ENCODE peak calls at places on chromosomes 4 and X, in ten cellular contexts. J is coronary artery; Y is MM.1S; P is tibial artery; K is neural progenitor cell; C is CD8-positive, alpha-beta T cell; T is hepatocyte; M is PC-3; H is body of pancreas; R is RWPE1. B is an unnamed sample.
A peak's percentile ranks its signal among the peaks of the same experiment; 100 is the strongest.

GRCh38 chr4:176611954-176612353 is 180.8 kb downstream of the VEGFC start:
- DNase-seq in J (no peak), Y (peak; percentile 18), P (no peak), K (no peak), C (no peak), T (no peak), M (no peak), H (no peak), R (no peak), B (no peak)

GRCh38 chrX:119407681-119408080 is 8.5 kb downstream of the SLC25A43 start:
- DNase-seq in J (no peak), Y (no peak), P (no peak), K (no peak), C (no peak), T (no peak), M (no peak), H (no peak), R (no peak), B (no peak)

GRCh38 chrX:107508925-107509324 is 59.5 kb downstream of the FRMPD3 start:
- DNase-seq in J (no peak), Y (no peak), P (no peak), K (no peak), C (no peak), T (no peak), M (no peak), H (no peak), R (no peak), B (no peak)

GRCh38 chr4:41257901-41258300 is 1.2 kb downstream of the UCHL1 start:
- DNase-seq in J (no peak), Y (no peak), P (no peak), K (peak; percentile 57), C (no peak), T (no peak), M (no peak), H (no peak), R (no peak), B (no peak)

GRCh38 chr4:168540086-168540864 is 43.4 kb downstream of the PALLD start:
- DNase-seq in J (no peak), Y (no peak), P (no peak), K (peak; percentile 27), C (no peak), T (no peak), M (no peak), H (no peak), R (no peak), B (no peak)

GRCh38 chrX:96719161-96719875 is 34.7 kb downstream of the DIAPH2 start:
- DNase-seq in J (no peak), Y (no peak), P (no peak), K (no peak), C (no peak), T (no peak), M (no peak), H (no peak), R (no peak), B (no peak)

GRCh38 chrX:10833299-10834169 is 213.1 kb upstream of the MID1 start:
- DNase-seq in J (no peak), Y (no peak), P (peak; percentile 60), K (peak; percentile 55), C (no peak), T (peak; percentile 65), M (peak; percentile 85), H (peak; percentile 25), R (peak; percentile 20), B (peak; percentile 59)

GRCh38 chr4:43132010-43132582 is 239.6 kb downstream of the GRXCR1 start:
- DNase-seq in J (no peak), Y (peak; percentile 80), P (no peak), K (peak; percentile 81), C (no peak), T (peak; percentile 85), M (peak; percentile 81), H (peak; percentile 62), R (peak; percentile 49), B (peak; percentile 65)

GRCh38 chr4:57018930-57019329 is 40.2 kb downstream of the POLR2B start:
- DNase-seq in J (no peak), Y (no peak), P (no peak), K (no peak), C (no peak), T (no peak), M (no peak), H (no peak), R (no peak), B (no peak)

GRCh38 chr4:41652971-41653370 is 95.6 kb downstream of the PHOX2B start:
- DNase-seq in J (no peak), Y (no peak), P (no peak), K (no peak), C (no peak), T (no peak), M (no peak), H (no peak), R (no peak), B (no peak)

GRCh38 chrX:136130931-136131843 is 16.1 kb upstream of the FHL1 start:
- DNase-seq in J (no peak), Y (peak; percentile 87), P (no peak), K (no peak), C (no peak), T (no peak), M (peak; percentile 94), H (no peak), R (peak; percentile 64), B (no peak)

GRCh38 chr4:139403457-139403856 is 50.5 kb upstream of the RAB33B start:
- DNase-seq in J (no peak), Y (no peak), P (no peak), K (peak; percentile 22), C (no peak), T (no peak), M (peak; percentile 10), H (no peak), R (no peak), B (no peak)

GRCh38 chrX:106898462-106898861 is 4.7 kb downstream of the RIPPLY1 start:
- DNase-seq in J (no peak), Y (peak; percentile 67), P (no peak), K (peak; percentile 68), C (no peak), T (peak; percentile 56), M (peak; percentile 79), H (peak; percentile 46), R (peak; percentile 20), B (no peak)

GRCh38 chr4:111806331-111806730 is 338.9 kb upstream of the FAM241A start:
- DNase-seq in J (no peak), Y (no peak), P (no peak), K (peak; percentile 56), C (no peak), T (peak; percentile 50), M (peak; percentile 40), H (no peak), R (peak; percentile 3), B (no peak)

GRCh38 chr4:159698336-159698735 is 595.5 kb downstream of the RAPGEF2 start:
- DNase-seq in J (no peak), Y (no peak), P (no peak), K (no peak), C (no peak), T (no peak), M (no peak), H (no peak), R (no peak), B (no peak)

GRCh38 chr4:67036791-67037190 is 508.5 kb downstream of the CENPC start:
- DNase-seq in J (no peak), Y (no peak), P (no peak), K (no peak), C (no peak), T (no peak), M (no peak), H (no peak), R (no peak), B (no peak)

GRCh38 chr4:81648576-81649272 is 177.0 kb upstream of the RASGEF1B start:
- DNase-seq in J (no peak), Y (peak; percentile 82), P (no peak), K (no peak), C (peak; percentile 42), T (no peak), M (no peak), H (no peak), R (no peak), B (no peak)

GRCh38 chr4:14257903-14258302 is 630.4 kb upstream of the BOD1L1 start:
- DNase-seq in J (no peak), Y (no peak), P (no peak), K (no peak), C (no peak), T (no peak), M (no peak), H (no peak), R (no peak), B (no peak)
- H3K27ac ChIP-seq in J (no peak overlapping the region), Y (no peak overlapping the region), P (no peak overlapping the region), K (no peak overlapping the region), C (no peak overlapping the region), T (no peak overlapping the region), M (no peak overlapping the region), H (no peak overlapping the region), R (no peak overlapping the region), B (no peak overlapping the region)

GRCh38 chrX:349196-349595 is 30.6 kb upstream of the GTPBP6 start:
- DNase-seq in J (no peak), Y (no peak), P (no peak), K (no peak), C (no peak), T (no peak), M (no peak), H (no peak), R (no peak), B (peak; percentile 56)
- H3K27ac ChIP-seq in J (no peak overlapping the region), Y (no peak overlapping the region), P (no peak overlapping the region), K (no peak overlapping the region), C (no peak overlapping the region), T (peak overlapping the region; percentile 68), M (no peak overlapping the region), H (no peak overlapping the region), R (no peak overlapping the region), B (peak overlapping the region; percentile 61)

GRCh38 chr4:119672938-119673337 is 44.3 kb upstream of the PDE5A start:
- DNase-seq in J (no peak), Y (no peak), P (no peak), K (no peak), C (no peak), T (no peak), M (no peak), H (no peak), R (no peak), B (no peak)

GRCh38 chr4:119667802-119668201 is 39.2 kb upstream of the PDE5A start:
- DNase-seq in J (no peak), Y (no peak), P (no peak), K (no peak), C (no peak), T (no peak), M (no peak), H (no peak), R (no peak), B (no peak)

GRCh38 chr4:119676101-119676500 is 47.5 kb upstream of the PDE5A start:
- DNase-seq in J (no peak), Y (no peak), P (no peak), K (no peak), C (no peak), T (no peak), M (no peak), H (no peak), R (no peak), B (no peak)

GRCh38 chr4:119671205-119671604 is 42.6 kb upstream of the PDE5A start:
- DNase-seq in J (no peak), Y (no peak), P (no peak), K (no peak), C (no peak), T (no peak), M (no peak), H (no peak), R (no peak), B (no peak)

GRCh38 chr4:119672086-119672485 is 43.5 kb upstream of the PDE5A start:
- DNase-seq in J (no peak), Y (no peak), P (no peak), K (no peak), C (no peak), T (no peak), M (no peak), H (no peak), R (no peak), B (no peak)
- H3K27ac ChIP-seq in J (no peak overlapping the region), Y (no peak overlapping the region), P (no peak overlapping the region), K (no peak overlapping the region), C (no peak overlapping the region), T (no peak overlapping the region), M (no peak overlapping the region), H (no peak overlapping the region), R (no peak overlapping the region), B (no peak overlapping the region)

GRCh38 chrX:22177950-22178349 is 94.8 kb upstream of the CBLL2 start:
- DNase-seq in J (no peak), Y (no peak), P (no peak), K (no peak), C (no peak), T (no peak), M (no peak), H (no peak), R (no peak), B (no peak)
- H3K27ac ChIP-seq in J (no peak overlapping the region), Y (no peak overlapping the region), P (no peak overlapping the region), K (no peak overlapping the region), C (no peak overlapping the region), T (no peak overlapping the region), M (no peak overlapping the region), H (no peak overlapping the region), R (no peak overlapping the region), B (no peak overlapping the region)

B was measured in right cardiac atrium.